ENCODE peak calls at places on chromosomes 3 and 15, in ten cellular contexts. N is PC-9; D is HuH-7.5; B is nephron progenitor cell; W is dorsolateral prefrontal cortex; F is stimulated activated CD4-positive, alpha-beta T cell treated with anti-CD3 and anti-CD28 coated beads, Interleukin-1b, Interleukin-23, amount 100 ng/mL, for 48 hours; Y is nucleus accumbens; R is MV-4-11; P is activated CD8-positive, alpha-beta memory T cell treated with anti-CD3 and anti-CD28 coated beads, Interleukin-2, amount 50 U/mL, for 48 hours; S is ELR. C is an unnamed sample.

GRCh38 chr3:36792342-36792741 is 28.0 kb upstream of the DCLK3 start:
- DNase-seq in F (no peak), B (peak; percentile 40), N (no peak), W (no peak), S (peak; percentile 38), D (no peak), Y (no peak), R (no peak), P (no peak), C (no peak)

GRCh38 chr3:175422744-175423143 is 563.6 kb downstream of the NAALADL2 start:
- DNase-seq in S (no peak), W (no peak), F (no peak), Y (no peak), D (no peak), N (no peak), P (no peak), B (no peak), R (no peak), C (no peak)

GRCh38 chr15:65211157-65211982 is at the start of gene CILP:
- DNase-seq in Y (no peak), R (no peak), F (no peak), W (no peak), P (no peak), S (no peak), N (peak; percentile 53), D (no peak), B (peak; percentile 35), C (no peak)

GRCh38 chr15:35442734-35443133 is 103.2 kb downstream of the DPH6 start:
- DNase-seq in F (no peak), Y (no peak), N (no peak), B (no peak), W (no peak), P (no peak), D (no peak), R (peak; percentile 22), S (no peak), C (no peak)

GRCh38 chr3:101984356-101984755 is 135.0 kb downstream of the NFKBIZ start:
- DNase-seq in D (no peak), B (no peak), R (no peak), W (no peak), F (no peak), N (peak; percentile 91), S (no peak), Y (no peak), P (no peak), C (no peak)

GRCh38 chr3:142850395-142851023 is 38.4 kb downstream of the PCOLCE2 start:
- DNase-seq in Y (no peak), W (no peak), R (peak; percentile 98), F (peak; percentile 40), S (peak; percentile 97), P (no peak), B (no peak), D (peak; percentile 29), N (peak; percentile 94), C (peak; percentile 66)

GRCh38 chr3:148614463-148614862 is 83.2 kb upstream of the AGTR1 start:
- DNase-seq in D (no peak), B (no peak), W (no peak), N (no peak), S (no peak), F (no peak), P (no peak), Y (no peak), R (no peak), C (no peak)

GRCh38 chr3:49362579-49362978 is 4.4 kb upstream of the GPX1 start:
- DNase-seq in S (no peak), D (no peak), F (no peak), B (no peak), Y (no peak), R (no peak), N (no peak), P (no peak), W (no peak), C (no peak)

GRCh38 chr3:195212749-195213085 is 58.2 kb downstream of the XXYLT1 start:
- DNase-seq in P (no peak), Y (no peak), W (peak; percentile 15), N (no peak), D (no peak), S (no peak), R (no peak), F (no peak), B (no peak), C (no peak)

GRCh38 chr3:88462241-88462640 is 312.5 kb downstream of the C3orf38 start:
- DNase-seq in B (no peak), Y (no peak), W (no peak), F (no peak), P (no peak), D (no peak), R (no peak), S (no peak), N (no peak), C (no peak)

GRCh38 chr3:132029182-132029902 is 5.5 kb downstream of the CPNE4 start:
- DNase-seq in R (peak; percentile 57), W (peak; percentile 86), D (peak; percentile 61), N (peak; percentile 87), P (peak; percentile 83), S (peak; percentile 84), B (peak; percentile 93), F (peak; percentile 68), Y (peak; percentile 28), C (peak; percentile 86)

GRCh38 chr3:133206921-133207320 is 168.7 kb downstream of the TMEM108 start:
- DNase-seq in P (no peak), B (no peak), D (no peak), N (no peak), Y (no peak), W (no peak), F (no peak), S (peak; percentile 16), R (no peak), C (no peak)

GRCh38 chr15:35112346-35112745 is 27.3 kb upstream of the NANOGP8 start:
- DNase-seq in N (no peak), W (no peak), B (no peak), P (no peak), D (no peak), S (no peak), R (no peak), Y (no peak), F (no peak), C (no peak)

GRCh38 chr15:40118473-40118872 is 9.8 kb upstream of the BMF start:
- DNase-seq in S (no peak), Y (no peak), B (no peak), N (peak; percentile 72), W (no peak), F (no peak), R (peak; percentile 13), P (peak; percentile 28), D (no peak), C (no peak)

GRCh38 chr3:16319307-16319706 is 54.3 kb downstream of the OXNAD1 start:
- DNase-seq in S (peak; percentile 47), B (no peak), Y (no peak), D (no peak), R (no peak), P (peak; percentile 85), N (no peak), W (no peak), F (peak; percentile 91), C (no peak)

GRCh38 chr3:185688808-185689207 is 102.7 kb downstream of the SENP2 start:
- DNase-seq in W (no peak), N (peak; percentile 99), B (no peak), Y (no peak), R (peak; percentile 88), F (peak; percentile 45), D (no peak), P (no peak), S (peak; percentile 100), C (no peak)

GRCh38 chr3:78096488-78097255 is 1056.8 kb downstream of the ROBO2 start:
- DNase-seq in S (no peak), R (no peak), D (no peak), P (no peak), Y (no peak), N (no peak), F (no peak), W (no peak), B (no peak), C (no peak)

GRCh38 chr15:90033006-90033405 is 31.9 kb downstream of the ZNF710 start:
- DNase-seq in P (no peak), N (no peak), R (no peak), Y (no peak), W (no peak), F (no peak), D (no peak), S (no peak), B (no peak), C (no peak)

C was measured in lower lobe of right lung.